ENCODE peak calls at places on chromosome 10, in six cellular contexts. One of them, this sample, is unnamed.

GRCh38 chr10:123883921-123884320 is 7.7 kb downstream of the CPXM2 start:
- DNase-seq in K562: no peak
- DNase-seq in A549: no peak
- DNase-seq in WTC11: no peak
- DNase-seq in HepG2: no peak
- DNase-seq in H1: no peak
- DNase-seq in this sample: no peak

GRCh38 chr10:105291571-105291970 is 650.5 kb downstream of the SORCS3 start:
- DNase-seq in HepG2: no peak
- DNase-seq in K562: no peak
- DNase-seq in WTC11: no peak
- DNase-seq in A549: no peak
- DNase-seq in H1: no peak
- DNase-seq in this sample: no peak

GRCh38 chr10:24962998-24963397 is 10.6 kb upstream of the PRTFDC1 start:
- DNase-seq in H1: no peak
- DNase-seq in A549: peak
- DNase-seq in WTC11: no peak
- DNase-seq in K562: no peak
- DNase-seq in HepG2: peak
- DNase-seq in this sample: no peak

GRCh38 chr10:58697691-58698090 is 185.0 kb downstream of the BICC1 start:
- DNase-seq in A549: no peak
- DNase-seq in HepG2: no peak
- DNase-seq in WTC11: no peak
- DNase-seq in K562: no peak
- DNase-seq in H1: no peak
- DNase-seq in this sample: no peak

GRCh38 chr10:6023661-6024333 is 38.4 kb downstream of the IL2RA start:
- DNase-seq in H1: no peak
- DNase-seq in HepG2: no peak
- DNase-seq in A549: no peak
- DNase-seq in K562: no peak
- DNase-seq in WTC11: no peak
- DNase-seq in this sample: no peak

GRCh38 chr10:106285199-106285598 is 879.3 kb downstream of the SORCS1 start:
- DNase-seq in A549: no peak
- DNase-seq in K562: no peak
- DNase-seq in HepG2: no peak
- DNase-seq in H1: no peak
- DNase-seq in WTC11: no peak
- DNase-seq in this sample: no peak

GRCh38 chr10:129842031-129842430 is 122.0 kb downstream of the EBF3 start:
- DNase-seq in HepG2: no peak
- DNase-seq in K562: no peak
- DNase-seq in WTC11: no peak
- DNase-seq in A549: no peak
- DNase-seq in H1: no peak
- DNase-seq in this sample: no peak

GRCh38 chr10:49285232-49285631 is 13.7 kb upstream of the C10orf71 start:
- DNase-seq in K562: no peak
- DNase-seq in WTC11: no peak
- DNase-seq in HepG2: no peak
- DNase-seq in H1: no peak
- DNase-seq in A549: no peak
- DNase-seq in this sample: no peak

DNA sequence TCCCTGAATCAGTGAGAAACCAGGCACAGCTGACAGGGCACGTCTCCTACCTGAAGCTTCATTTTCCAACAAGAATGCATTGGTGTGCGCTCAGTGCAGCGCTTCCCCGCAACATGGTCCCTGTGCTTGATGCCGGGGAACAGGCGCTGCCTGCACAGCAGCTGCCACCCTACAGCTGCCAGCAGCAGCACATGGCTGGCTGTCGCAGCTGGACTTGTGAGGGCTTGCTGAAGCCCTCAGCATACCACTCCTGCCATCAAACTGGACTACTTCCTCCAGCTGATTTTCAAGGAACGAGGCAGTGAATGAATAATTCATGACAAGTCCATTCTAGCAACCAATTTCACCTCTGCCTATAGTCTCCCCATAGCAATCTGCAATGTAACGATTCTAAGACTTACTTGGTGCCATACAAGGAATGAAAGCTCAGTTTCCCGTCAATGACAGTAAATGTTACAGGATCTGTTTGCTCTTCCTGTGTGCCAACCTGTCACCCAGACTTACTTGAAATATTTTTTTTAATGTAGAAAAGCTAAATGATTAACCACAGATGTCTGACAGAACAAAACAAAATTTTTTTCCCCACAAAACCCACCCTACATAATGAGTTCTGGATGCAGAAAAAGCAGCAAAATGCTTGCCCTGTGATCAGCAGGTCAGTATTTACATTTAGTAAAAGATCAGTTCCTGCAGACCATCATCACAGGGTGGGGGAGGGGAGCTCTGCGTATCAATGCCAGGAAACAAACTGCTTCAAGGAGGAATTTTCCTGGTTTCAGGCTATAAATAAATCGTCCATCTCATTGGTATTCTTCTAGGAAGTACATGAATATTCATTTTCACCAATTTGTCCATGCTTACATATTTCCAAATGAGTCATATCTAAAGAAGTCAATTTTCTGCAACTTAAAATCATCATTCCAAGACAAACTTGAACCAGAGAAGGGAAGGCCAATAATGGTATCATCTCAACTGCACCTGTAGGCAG is 140.6 kb downstream of the ALOX5 start:
- DNase-seq in WTC11: no peak
- DNase-seq in A549: no peak
- DNase-seq in H1: no peak
- DNase-seq in HepG2: peak
- DNase-seq in K562: no peak
- DNase-seq in this sample: no peak
- TF ChIP-seq JUN in WTC11: no peak
- TF ChIP-seq JUN in A549: no peak
- TF ChIP-seq JUN in H1: no peak
- TF ChIP-seq JUN in HepG2: no peak
- TF ChIP-seq JUN in K562: no peak
- TF ChIP-seq JUN in this sample: no peak

GRCh38 chr10:70312972-70313371 is 29.2 kb upstream of the NPFFR1 start:
- DNase-seq in HepG2: no peak
- DNase-seq in A549: no peak
- DNase-seq in WTC11: no peak
- DNase-seq in K562: no peak
- DNase-seq in H1: no peak
- DNase-seq in this sample: no peak
- TF ChIP-seq JUN in HepG2: no peak
- TF ChIP-seq JUN in A549: no peak
- TF ChIP-seq JUN in WTC11: no peak
- TF ChIP-seq JUN in K562: no peak
- TF ChIP-seq JUN in H1: no peak
- TF ChIP-seq JUN in this sample: no peak

GRCh38 chr10:17454181-17454800 is at the start of gene ST8SIA6:
- DNase-seq in H1: peak
- DNase-seq in A549: peak
- DNase-seq in HepG2: no peak
- DNase-seq in WTC11: peak
- DNase-seq in K562: peak
- DNase-seq in this sample: peak
- TF ChIP-seq JUN in H1: no peak
- TF ChIP-seq JUN in A549: no peak
- TF ChIP-seq JUN in HepG2: no peak
- TF ChIP-seq JUN in WTC11: no peak
- TF ChIP-seq JUN in K562: no peak
- TF ChIP-seq JUN in this sample: no peak

GRCh38 chr10:131747791-131748190 is 153.0 kb upstream of the PPP2R2D start:
- DNase-seq in H1: no peak
- DNase-seq in K562: no peak
- DNase-seq in A549: no peak
- DNase-seq in HepG2: no peak
- DNase-seq in WTC11: no peak
- DNase-seq in this sample: no peak
- TF ChIP-seq JUN in H1: no peak
- TF ChIP-seq JUN in K562: no peak
- TF ChIP-seq JUN in A549: no peak
- TF ChIP-seq JUN in HepG2: no peak
- TF ChIP-seq JUN in WTC11: no peak
- TF ChIP-seq JUN in this sample: no peak

GRCh38 chr10:128816726-128817125 is 650.3 kb upstream of the MGMT start:
- DNase-seq in WTC11: no peak
- DNase-seq in K562: no peak
- DNase-seq in H1: peak
- DNase-seq in HepG2: no peak
- DNase-seq in A549: no peak
- DNase-seq in this sample: no peak

GRCh38 chr10:128823201-128823600 is 643.8 kb upstream of the MGMT start:
- DNase-seq in HepG2: no peak
- DNase-seq in WTC11: no peak
- DNase-seq in K562: no peak
- DNase-seq in A549: no peak
- DNase-seq in H1: peak
- DNase-seq in this sample: no peak

GRCh38 chr10:128820663-128821062 is 646.4 kb upstream of the MGMT start:
- DNase-seq in WTC11: no peak
- DNase-seq in HepG2: no peak
- DNase-seq in K562: no peak
- DNase-seq in H1: peak
- DNase-seq in A549: no peak
- DNase-seq in this sample: no peak

GRCh38 chr10:128814024-128814423 is 653.0 kb upstream of the MGMT start:
- DNase-seq in H1: no peak
- DNase-seq in K562: no peak
- DNase-seq in WTC11: no peak
- DNase-seq in A549: no peak
- DNase-seq in HepG2: no peak
- DNase-seq in this sample: no peak

GRCh38 chr10:128817636-128818035 is 649.4 kb upstream of the MGMT start:
- DNase-seq in WTC11: no peak
- DNase-seq in A549: no peak
- DNase-seq in HepG2: no peak
- DNase-seq in H1: peak
- DNase-seq in K562: no peak
- DNase-seq in this sample: no peak
- TF ChIP-seq JUN in WTC11: no peak
- TF ChIP-seq JUN in A549: no peak
- TF ChIP-seq JUN in HepG2: no peak
- TF ChIP-seq JUN in H1: no peak
- TF ChIP-seq JUN in K562: no peak
- TF ChIP-seq JUN in this sample: no peak

DNA sequence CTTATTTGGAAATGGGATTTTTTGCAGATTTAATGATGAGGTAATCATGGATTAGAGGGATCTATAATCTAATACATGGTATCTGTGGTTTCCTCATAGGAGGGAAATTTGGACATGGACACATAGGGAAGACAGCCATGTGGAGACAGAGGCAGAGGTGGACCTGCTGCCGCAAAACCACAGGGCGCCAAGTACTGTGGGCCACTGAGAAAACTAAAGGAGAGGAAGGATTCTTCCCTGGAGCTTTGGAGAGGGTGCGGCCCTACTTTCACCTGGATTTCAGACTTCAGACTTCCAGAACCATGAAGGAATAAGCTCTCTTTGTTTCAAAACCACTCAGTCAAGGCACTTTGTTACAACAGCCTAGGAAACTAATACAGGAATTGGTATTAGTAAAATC is 149.4 kb upstream of the AKR1E2 start:
- DNase-seq in WTC11: no peak
- DNase-seq in K562: no peak
- DNase-seq in HepG2: no peak
- DNase-seq in A549: no peak
- DNase-seq in H1: no peak
- DNase-seq in this sample: no peak
- TF ChIP-seq JUN in WTC11: no peak
- TF ChIP-seq JUN in K562: no peak
- TF ChIP-seq JUN in HepG2: no peak
- TF ChIP-seq JUN in A549: no peak
- TF ChIP-seq JUN in H1: no peak
- TF ChIP-seq JUN in this sample: no peak

GRCh38 chr10:98456043-98456570 is 9.4 kb upstream of the HPS1 start:
- DNase-seq in WTC11: no peak
- DNase-seq in A549: no peak
- DNase-seq in HepG2: no peak
- DNase-seq in K562: no peak
- DNase-seq in H1: no peak
- DNase-seq in this sample: no peak
- TF ChIP-seq JUN in WTC11: no peak
- TF ChIP-seq JUN in A549: no peak
- TF ChIP-seq JUN in HepG2: no peak
- TF ChIP-seq JUN in K562: no peak
- TF ChIP-seq JUN in H1: no peak
- TF ChIP-seq JUN in this sample: no peak

DNA sequence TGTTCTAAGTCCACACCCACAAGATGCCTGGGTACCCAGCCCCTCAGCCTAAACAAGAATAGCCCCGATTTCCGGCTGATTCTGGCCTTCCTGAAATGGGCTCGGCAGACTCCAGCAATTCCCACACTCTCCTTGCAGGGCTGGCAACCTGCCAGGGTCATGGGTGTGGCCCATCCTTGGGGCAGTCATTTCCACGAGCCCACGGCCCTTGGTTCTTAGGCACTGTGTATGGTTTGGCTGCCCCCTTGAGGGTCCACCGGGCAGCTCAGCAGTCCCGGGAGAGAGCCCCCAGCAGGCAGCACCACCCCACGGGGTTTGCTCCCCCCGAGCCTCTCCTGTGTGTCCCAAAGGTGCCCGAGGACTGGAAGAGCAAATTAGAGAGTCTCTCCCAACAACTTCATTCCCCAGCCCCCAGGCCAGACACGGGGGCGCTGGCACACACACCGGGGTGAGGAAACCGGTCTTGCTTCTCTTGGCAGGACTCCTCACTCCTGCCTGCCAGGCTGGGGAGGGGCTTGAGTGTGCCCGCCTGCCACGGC is 142.2 kb downstream of the EMX2 start:
- DNase-seq in K562: peak
- DNase-seq in WTC11: peak
- DNase-seq in HepG2: no peak
- DNase-seq in H1: peak
- DNase-seq in A549: peak
- DNase-seq in this sample: no peak
- TF ChIP-seq JUN in K562: no peak
- TF ChIP-seq JUN in WTC11: no peak
- TF ChIP-seq JUN in HepG2: no peak
- TF ChIP-seq JUN in H1: no peak
- TF ChIP-seq JUN in A549: no peak
- TF ChIP-seq JUN in this sample: no peak

This sample was measured in endothelial cell of umbilical vein.